ENCODE peak calls at places on chromosomes 3 and 15, in four cellular contexts. D is Right ventricle myocardium superior, Q is NCI-H1436, H is retina. A is an unnamed sample.

GRCh38 chr15:101651753-101652097 is 456 bp downstream of the TM2D3 start:
- DNase-seq in D (no peak), Q (no peak), H (no peak), A (no peak)

GRCh38 chr15:74609938-74610301 is 5.7 kb upstream of the CLK3 start:
- DNase-seq in D (no peak), Q (no peak), H (no peak), A (no peak)

GRCh38 chr3:179149239-179149887 is 1.2 kb downstream of the PIK3CA start:
- DNase-seq in D (peak; percentile 34), Q (no peak), H (no peak), A (peak; percentile 47)

GRCh38 chr3:113546414-113546893 is 14.1 kb downstream of the SIDT1 start:
- DNase-seq in D (no peak), Q (no peak), H (no peak), A (no peak)

GRCh38 chr3:10352146-10352911 is 31.4 kb upstream of the SEC13 start:
- DNase-seq in D (peak; percentile 25), Q (no peak), H (peak; percentile 14), A (peak; percentile 40)

GRCh38 chr15:74787251-74788041 is 5.6 kb downstream of the CSK start:
- DNase-seq in D (peak; percentile 84), Q (peak; percentile 49), H (peak; percentile 54), A (peak; percentile 82)

GRCh38 chr3:81998139-81998755 is 236.8 kb upstream of the GBE1 start:
- DNase-seq in D (no peak), Q (no peak), H (no peak), A (peak; percentile 49)

GRCh38 chr15:27087651-27088583 is 116.9 kb downstream of the GABRG3 start:
- DNase-seq in D (no peak), Q (no peak), H (no peak), A (no peak)

GRCh38 chr3:179840985-179841384 is 188.1 kb downstream of the USP13 start:
- DNase-seq in D (no peak), Q (no peak), H (no peak), A (no peak)

GRCh38 chr3:141965471-141965870 is 89.0 kb downstream of the ATP1B3 start:
- DNase-seq in D (no peak), Q (no peak), H (no peak), A (no peak)

GRCh38 chr3:139906441-139906840 is 28.5 kb upstream of the CLSTN2 start:
- DNase-seq in D (no peak), Q (no peak), H (no peak), A (no peak)

GRCh38 chr3:21750831-21751391 is at the start of gene ZNF385D:
- DNase-seq in D (peak; percentile 79), Q (peak; percentile 21), H (peak; percentile 91), A (peak; percentile 94)

GRCh38 chr15:78675617-78676360 is 34.8 kb upstream of the CHRNB4 start:
- DNase-seq in D (no peak), Q (no peak), H (no peak), A (no peak)

GRCh38 chr3:173770011-173770410 is 372.5 kb downstream of the NLGN1 start:
- DNase-seq in D (no peak), Q (no peak), H (no peak), A (no peak)

GRCh38 chr15:88918738-88919137 is 5.6 kb upstream of the MFGE8 start:
- DNase-seq in D (peak; percentile 68), Q (peak; percentile 17), H (no peak), A (peak; percentile 4)

GRCh38 chr3:24349367-24350019 is 145.2 kb downstream of the THRB start:
- DNase-seq in D (no peak), Q (no peak), H (no peak), A (no peak)

GRCh38 chr3:187794731-187795130 is 49.5 kb upstream of the BCL6 start:
- DNase-seq in D (no peak), Q (no peak), H (no peak), A (no peak)

GRCh38 chr3:127050733-127051132 is 67.8 kb downstream of the PLXNA1 start:
- DNase-seq in D (peak; percentile 30), Q (no peak), H (no peak), A (no peak)

GRCh38 chr3:152524198-152525140 is 255.7 kb downstream of the MBNL1 start:
- DNase-seq in D (no peak), Q (peak; percentile 33), H (no peak), A (peak; percentile 70)